ENCODE peak calls at places on chromosomes 16 and 17, in eight cellular contexts. I is breast epithelium, V is BJ, N is sigmoid colon, C is neural progenitor cell, G is lower leg skin, B is astrocyte, W is PC-9. M is an unnamed sample.

GRCh38 chr17:34285304-34285792 is at the start of gene CCL11:
- DNase-seq in C (no peak), B (no peak), N (no peak), G (no peak), W (no peak), I (no peak), V (no peak), M (no peak)

GRCh38 chr16:89025636-89026035 is 48.6 kb upstream of the CBFA2T3 start:
- DNase-seq in I (no peak), G (no peak), B (no peak), V (no peak), W (no peak), N (no peak), C (no peak), M (no peak)

GRCh38 chr16:47045023-47045422 is 71.5 kb upstream of the DNAJA2 start:
- DNase-seq in B (peak), I (no peak), N (no peak), G (no peak), C (no peak), V (no peak), W (no peak), M (no peak)

GRCh38 chr16:88705746-88706287 is 391 bp downstream of the RNF166 start:
- DNase-seq in C (peak), N (no peak), V (no peak), I (no peak), B (no peak), G (no peak), W (no peak), M (no peak)

GRCh38 chr17:49990921-49991320 is 4.1 kb downstream of the DLX3 start:
- DNase-seq in N (no peak), W (no peak), V (no peak), I (no peak), G (peak), C (no peak), B (no peak), M (no peak)

GRCh38 chr17:50708050-50709000 is 611 bp upstream of the ANKRD40 start:
- DNase-seq in G (no peak), N (no peak), C (no peak), W (no peak), I (no peak), B (no peak), V (no peak), M (no peak)

GRCh38 chr17:69030145-69030544 is 30.6 kb downstream of the ABCA9 start:
- DNase-seq in C (no peak), G (no peak), N (no peak), W (no peak), I (no peak), V (no peak), B (no peak), M (no peak)

GRCh38 chr17:71975998-71976649 is 144.7 kb upstream of the SOX9 start:
- DNase-seq in W (peak), C (peak), B (peak), V (peak), I (peak), N (peak), G (peak), M (peak)

GRCh38 chr16:15033309-15033707 is 22.6 kb downstream of the NTAN1 start:
- DNase-seq in C (no peak), N (peak), I (no peak), W (no peak), V (no peak), B (no peak), G (no peak), M (no peak)

GRCh38 chr17:46045639-46046038 is 46.6 kb downstream of the STH start:
- DNase-seq in G (no peak), C (no peak), B (no peak), I (no peak), W (no peak), N (no peak), V (no peak), M (no peak)

GRCh38 chr17:59963738-59964454 is 644 bp downstream of the RNFT1 start:
- DNase-seq in N (peak), V (peak), G (no peak), B (peak), C (peak), I (peak), W (peak), M (no peak)

GRCh38 chr17:63099420-63099819 is 133.4 kb downstream of the TANC2 start:
- DNase-seq in I (no peak), C (no peak), G (no peak), W (no peak), B (no peak), V (no peak), N (no peak), M (no peak)

GRCh38 chr17:50637829-50638571 is 3.3 kb downstream of the ABCC3 start:
- DNase-seq in I (no peak), V (no peak), G (no peak), B (no peak), C (no peak), N (no peak), W (no peak), M (no peak)

GRCh38 chr17:17391575-17392370 is 85.0 kb upstream of the MED9 start:
- DNase-seq in C (no peak), G (no peak), W (no peak), I (no peak), V (no peak), N (no peak), B (peak), M (no peak)

GRCh38 chr17:70629902-70630301 is 460.6 kb downstream of the KCNJ2 start:
- DNase-seq in B (no peak), W (peak), V (no peak), I (no peak), G (no peak), C (no peak), N (no peak), M (no peak)

GRCh38 chr16:72969812-72970211 is 78.1 kb downstream of the ZFHX3 start:
- DNase-seq in V (no peak), N (no peak), W (no peak), B (no peak), G (peak), C (no peak), I (no peak), M (no peak)

GRCh38 chr16:19524356-19524865 is 669 bp downstream of the CCP110 start:
- DNase-seq in I (no peak), W (no peak), N (peak), C (no peak), G (no peak), V (no peak), B (no peak), M (no peak)

GRCh38 chr17:19646788-19647696 is 1.5 kb upstream of the ALDH3A2 start:
- DNase-seq in N (no peak), V (no peak), G (no peak), C (peak), B (no peak), I (no peak), W (peak), M (no peak)

GRCh38 chr17:42120161-42121065 is 754 bp downstream of the KAT2A start:
- DNase-seq in C (peak), B (no peak), I (no peak), V (no peak), G (no peak), W (no peak), N (no peak), M (no peak)

GRCh38 chr16:88454315-88455057 is 1.4 kb downstream of the ZFPM1 start:
- DNase-seq in G (no peak), B (no peak), W (peak), I (no peak), V (no peak), N (no peak), C (peak), M (no peak)

GRCh38 chr17:34314279-34314678 is 5.0 kb upstream of the CCL8 start:
- DNase-seq in N (peak), I (no peak), C (no peak), G (no peak), W (no peak), V (peak), B (no peak), M (no peak)

GRCh38 chr17:37744961-37745800 is at the start of gene HNF1B:
- DNase-seq in V (no peak), B (no peak), N (no peak), W (no peak), G (no peak), I (no peak), C (peak), M (no peak)

GRCh38 chr17:43170140-43170765 is 761 bp upstream of the NBR1 start:
- DNase-seq in I (peak), V (peak), W (peak), C (peak), N (peak), B (peak), G (peak), M (peak)

GRCh38 chr17:40328386-40328766 is 19.4 kb downstream of the RARA start:
- DNase-seq in N (no peak), C (no peak), B (no peak), V (no peak), W (no peak), I (no peak), G (no peak), M (no peak)

GRCh38 chr17:45184144-45184543 is 22.5 kb downstream of the HEXIM2 start:
- DNase-seq in W (no peak), I (no peak), G (no peak), N (no peak), B (no peak), C (no peak), V (no peak), M (no peak)

GRCh38 chr17:73342549-73343167 is 30.9 kb upstream of the CDC42EP4 start:
- DNase-seq in C (peak), N (no peak), G (no peak), B (peak), V (no peak), W (no peak), I (no peak), M (no peak)

GRCh38 chr16:46970089-46970488 is 3.4 kb downstream of the DNAJA2 start:
- DNase-seq in G (peak), N (no peak), C (no peak), I (no peak), B (no peak), W (no peak), V (no peak), M (no peak)

GRCh38 chr16:57305159-57305811 is 20.8 kb upstream of the PLLP start:
- DNase-seq in V (no peak), I (no peak), C (no peak), G (peak), W (no peak), N (peak), B (no peak), M (no peak)

GRCh38 chr17:30101686-30102390 is 14.8 kb upstream of the NSRP1 start:
- DNase-seq in W (no peak), C (no peak), I (no peak), N (no peak), G (no peak), V (no peak), B (no peak), M (no peak)

GRCh38 chr16:28531777-28532744 is 6.7 kb downstream of the NUPR1 start:
- DNase-seq in G (peak), V (no peak), C (peak), N (peak), I (no peak), W (peak), B (no peak), M (no peak)

GRCh38 chr16:89827383-89828198 is 684 bp upstream of the SPIRE2 start:
- DNase-seq in G (no peak), W (peak), I (peak), B (peak), V (no peak), N (no peak), C (peak), M (peak)

GRCh38 chr17:33874617-33875060 is 380.4 kb upstream of the CCL2 start:
- DNase-seq in G (no peak), V (no peak), W (no peak), B (no peak), I (no peak), C (no peak), N (no peak), M (no peak)

GRCh38 chr16:84905965-84906460 is 86.2 kb downstream of the CRISPLD2 start:
- DNase-seq in V (no peak), B (no peak), N (no peak), I (no peak), W (no peak), G (no peak), C (no peak), M (no peak)

GRCh38 chr16:88922114-88922825 is 54.7 kb downstream of the CBFA2T3 start:
- DNase-seq in I (no peak), G (peak), N (peak), B (peak), V (no peak), W (peak), C (peak), M (peak)

GRCh38 chr17:51487947-51488346 is 227.6 kb downstream of the UTP18 start:
- DNase-seq in C (peak), V (no peak), N (no peak), G (no peak), W (no peak), I (no peak), B (no peak), M (no peak)

GRCh38 chr16:82263456-82264159 is 93.6 kb upstream of the MPHOSPH6 start:
- DNase-seq in V (no peak), W (peak), G (no peak), C (peak), N (peak), I (no peak), B (peak), M (peak)
- TF ChIP-seq CTCF in V (peak), W (peak), G (no peak), C (peak), N (peak), I (peak), B (peak), M (peak)

GRCh38 chr16:3007059-3007956 is 5.4 kb upstream of the CLDN9 start:
- DNase-seq in B (no peak), N (no peak), V (no peak), W (no peak), G (no peak), C (no peak), I (no peak), M (no peak)
- H3K4me3 ChIP-seq in B (no peak), N (no peak), V (no peak), W (no peak), G (no peak), C (no peak), I (no peak), M (no peak)

GRCh38 chr17:57948555-57949420 is 6.4 kb downstream of the CUEDC1 start:
- DNase-seq in B (peak), V (peak), W (peak), C (no peak), N (peak), I (no peak), G (no peak), M (peak)
- TF ChIP-seq CTCF in B (no peak), V (peak), W (no peak), C (no peak), N (no peak), I (no peak), G (no peak), M (no peak)

GRCh38 chr17:47287068-47287467 is 33.4 kb downstream of the ITGB3 start:
- DNase-seq in B (no peak), C (no peak), V (no peak), N (no peak), W (no peak), I (no peak), G (no peak), M (no peak)
- H3K4me3 ChIP-seq in B (no peak), C (no peak), V (no peak), N (no peak), W (no peak), I (no peak), G (no peak), M (no peak)

DNA sequence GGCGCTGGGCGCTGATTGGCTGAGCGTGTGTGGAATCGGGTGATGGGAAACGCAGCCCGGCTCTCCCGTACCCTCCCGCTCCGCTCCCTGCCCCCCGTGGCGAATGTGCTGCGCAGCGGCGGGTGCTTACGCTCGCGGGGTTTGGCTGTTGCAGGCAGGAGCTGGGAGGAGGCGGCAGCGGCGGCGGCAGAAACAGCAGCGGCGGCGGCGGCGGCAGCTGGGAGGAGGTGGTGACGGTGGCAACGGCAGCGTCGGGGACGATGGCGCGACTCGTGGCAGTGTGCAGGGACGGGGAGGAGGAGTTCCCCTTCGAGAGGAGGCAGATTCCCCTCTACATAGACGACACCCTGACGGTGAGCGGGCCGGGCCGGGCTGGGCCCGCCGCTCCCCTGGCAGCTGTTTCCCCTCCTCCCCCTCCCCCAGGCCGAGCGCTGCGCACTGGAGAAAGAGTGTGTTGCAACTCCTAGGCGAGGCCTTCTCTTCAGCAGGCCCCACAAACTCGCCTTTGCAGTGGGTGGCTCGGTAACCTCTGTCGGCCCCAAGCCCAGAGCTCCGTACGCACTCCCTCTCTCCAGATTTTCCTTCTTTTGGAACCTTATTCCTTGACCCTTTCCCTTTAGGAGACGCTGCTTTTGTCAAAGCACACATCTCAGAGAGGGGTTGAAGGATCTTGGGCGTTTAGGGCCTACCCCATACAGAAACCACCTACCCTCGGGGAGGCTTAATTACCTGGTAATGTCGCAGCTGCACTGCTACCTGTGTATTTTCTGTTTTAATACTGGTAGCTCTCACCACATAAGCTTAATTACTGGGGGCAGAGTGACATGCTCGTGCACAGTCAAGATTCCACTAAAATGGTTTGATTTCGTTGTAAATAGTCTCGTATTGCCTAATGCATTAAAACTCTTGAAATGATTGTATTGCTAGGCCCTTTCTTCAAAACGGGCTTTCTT is 1.0 kb downstream of the GGNBP2 start:
- DNase-seq in N (peak), C (peak), V (peak), B (peak), G (peak), W (peak), I (peak), M (peak)
- TF ChIP-seq CTCF in N (no peak), C (peak), V (no peak), B (no peak), G (no peak), W (no peak), I (no peak), M (no peak)

DNA sequence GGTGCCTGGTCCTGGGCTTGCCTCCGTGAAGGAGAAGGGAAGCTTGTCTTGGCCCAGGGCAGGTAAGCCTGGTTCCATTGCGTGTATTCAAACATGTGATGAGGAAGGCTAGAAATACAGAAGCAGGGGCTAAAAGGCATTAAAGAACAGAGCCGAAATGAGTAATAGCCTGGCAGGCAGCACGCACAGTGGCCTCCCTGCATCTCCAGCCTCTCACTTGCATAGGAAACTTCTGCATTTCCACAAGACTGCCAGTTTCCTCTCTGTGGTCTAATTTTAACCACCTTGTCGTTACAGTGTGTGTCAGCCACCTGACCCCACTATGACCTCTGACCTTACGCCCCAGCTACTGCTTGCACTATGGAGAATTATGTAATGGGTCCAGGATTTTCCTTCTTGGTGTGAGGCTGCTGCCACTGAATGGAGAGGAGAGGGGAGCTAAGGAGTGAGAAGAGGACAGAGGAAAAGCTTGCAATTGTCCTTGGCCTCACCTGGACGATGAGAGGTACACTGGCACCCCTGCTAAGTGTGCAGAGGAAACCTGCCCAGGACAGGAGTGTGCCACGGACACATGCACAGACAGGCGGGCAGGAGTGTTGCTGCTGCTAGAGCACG is 32.8 kb downstream of the HIC1 start:
- DNase-seq in C (no peak), I (no peak), W (no peak), G (no peak), B (peak), V (no peak), N (peak), M (no peak)
- H3K4me3 ChIP-seq in C (no peak), I (no peak), W (no peak), G (no peak), B (no peak), V (no peak), N (no peak), M (no peak)

DNA sequence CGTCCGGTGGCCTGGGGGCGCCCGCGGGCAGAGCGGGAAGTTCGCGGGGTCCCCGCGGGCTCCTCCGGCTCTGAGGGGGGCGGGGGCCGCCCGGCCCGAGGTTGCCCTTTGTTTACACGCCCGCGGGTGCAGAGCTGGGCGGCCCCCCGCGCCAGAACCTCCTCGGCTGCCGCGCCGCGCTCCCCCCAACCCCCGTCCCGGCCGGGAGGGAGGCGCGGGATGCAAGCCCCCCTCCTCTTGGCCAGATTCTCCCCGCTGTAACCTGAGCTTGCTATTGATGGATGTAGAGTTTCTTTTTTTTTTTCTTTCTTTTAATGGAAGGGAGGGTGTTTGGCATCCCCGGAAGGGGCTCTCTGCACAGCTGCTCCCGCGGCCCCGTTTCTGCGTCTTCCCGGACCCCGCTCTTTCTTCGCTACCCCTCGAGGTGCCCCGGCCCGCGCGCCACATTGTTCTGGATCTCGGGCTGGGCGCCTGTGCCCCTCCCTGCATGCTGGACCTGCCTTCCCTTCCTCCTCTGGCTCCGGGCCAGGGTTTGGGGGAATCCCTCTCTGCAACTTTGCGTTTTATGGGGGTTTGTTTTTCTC is 648 bp downstream of the CBX2 start:
- DNase-seq in I (no peak), G (no peak), C (peak), N (peak), W (peak), B (no peak), V (no peak), M (no peak)
- TF ChIP-seq CTCF in I (no peak), G (no peak), C (peak), N (no peak), W (no peak), B (no peak), V (no peak), M (no peak)